ENCODE peak calls at places on chromosomes 2 and 18, in nine cellular contexts. E is IMR-90; G is CD4-positive, alpha-beta T cell; P is glutamatergic neuron; S is endothelial cell of umbilical vein; B is HepG2; K is type B pancreatic cell; N is mucosa of descending colon; W is bronchial epithelial cell. X is an unnamed sample.

GRCh38 chr2:214019973-214020345 is 390.9 kb upstream of the VWC2L start:
- DNase-seq in W (no peak), N (no peak), K (no peak), P (no peak), B (no peak), E (no peak), G (no peak), S (no peak), X (no peak)

GRCh38 chr2:53486185-53486584 is 281.4 kb upstream of the CHAC2 start:
- DNase-seq in P (no peak), G (no peak), N (no peak), S (no peak), K (no peak), E (no peak), W (no peak), B (no peak), X (no peak)

GRCh38 chr2:63287961-63288360 is 237.3 kb downstream of the OTX1 start:
- DNase-seq in G (no peak), N (no peak), P (no peak), K (no peak), B (no peak), E (no peak), W (no peak), S (no peak), X (no peak)

GRCh38 chr2:241636983-241637232 is at the start of gene THAP4:
- DNase-seq in E (no peak), S (no peak), W (no peak), K (no peak), G (no peak), B (no peak), N (no peak), P (peak), X (peak)

GRCh38 chr2:189412330-189412953 is 28.8 kb upstream of the WDR75 start:
- DNase-seq in W (peak), G (peak), B (peak), E (peak), K (no peak), P (peak), S (peak), N (peak), X (peak)

GRCh38 chr18:6170604-6171003 is 244.1 kb downstream of the L3MBTL4 start:
- DNase-seq in N (no peak), K (no peak), E (no peak), W (no peak), G (no peak), S (no peak), B (no peak), P (no peak), X (no peak)

GRCh38 chr2:159118115-159118858 is 149.8 kb downstream of the TANC1 start:
- DNase-seq in W (peak), P (peak), N (peak), B (peak), K (peak), E (peak), S (peak), G (peak), X (peak)

GRCh38 chr2:48428449-48428848 is 101.5 kb upstream of the STON1 start:
- DNase-seq in K (no peak), B (no peak), P (no peak), S (no peak), W (no peak), N (no peak), G (no peak), E (no peak), X (no peak)

GRCh38 chr2:54614815-54615214 is 108.6 kb upstream of the EML6 start:
- DNase-seq in W (no peak), P (no peak), N (no peak), K (no peak), G (no peak), B (no peak), S (no peak), E (no peak), X (no peak)

GRCh38 chr2:24399434-24400206 is 39.3 kb upstream of the ITSN2 start:
- DNase-seq in B (peak), G (no peak), K (no peak), P (no peak), W (no peak), E (no peak), S (no peak), N (no peak), X (no peak)

GRCh38 chr2:31231571-31232287 is 2.2 kb upstream of the EHD3 start:
- DNase-seq in S (no peak), B (no peak), G (no peak), K (peak), E (no peak), W (no peak), P (no peak), N (no peak), X (no peak)

GRCh38 chr2:103809946-103810345 is 1044.0 kb upstream of the POU3F3 start:
- DNase-seq in B (no peak), K (no peak), N (no peak), E (no peak), S (no peak), G (no peak), P (no peak), W (peak), X (no peak)

GRCh38 chr2:103810875-103811274 is 1043.0 kb upstream of the POU3F3 start:
- DNase-seq in K (no peak), P (no peak), N (no peak), B (no peak), S (no peak), G (no peak), E (no peak), W (no peak), X (no peak)

GRCh38 chr2:103805746-103806145 is 1043.9 kb downstream of the TMEM182 start:
- DNase-seq in K (no peak), S (no peak), N (no peak), B (no peak), G (no peak), W (peak), P (no peak), E (no peak), X (no peak)

GRCh38 chr2:103809390-103809789 is 1044.5 kb upstream of the POU3F3 start:
- DNase-seq in W (no peak), K (no peak), G (no peak), E (no peak), N (no peak), B (no peak), P (no peak), S (no peak), X (no peak)

DNA sequence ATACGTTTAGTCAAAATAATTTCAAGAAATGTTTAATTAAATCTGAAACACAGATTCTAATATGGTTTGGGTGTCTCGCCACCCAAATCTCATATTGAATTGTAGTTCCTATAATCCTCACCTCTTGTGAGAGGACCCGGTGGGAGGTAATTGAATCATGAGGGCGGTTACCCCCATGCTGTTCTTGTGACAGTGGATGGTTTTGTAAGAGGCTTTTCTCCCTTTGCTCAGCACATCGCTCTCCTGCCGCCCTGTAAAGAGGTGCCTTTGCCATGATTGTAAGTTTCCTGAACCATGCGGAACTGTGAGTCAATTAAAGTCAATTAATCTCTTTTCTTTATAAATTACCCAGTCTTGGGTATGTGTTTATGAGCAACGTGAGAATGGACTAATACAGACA is 1045.1 kb upstream of the POU3F3 start:
- DNase-seq in N (no peak), P (no peak), E (no peak), S (no peak), K (no peak), W (no peak), G (no peak), B (no peak), X (no peak)
- TF ChIP-seq CTCF in N (no peak), P (no peak), E (no peak), S (no peak), K (no peak), W (no peak), G (no peak), B (no peak), X (no peak)

DNA sequence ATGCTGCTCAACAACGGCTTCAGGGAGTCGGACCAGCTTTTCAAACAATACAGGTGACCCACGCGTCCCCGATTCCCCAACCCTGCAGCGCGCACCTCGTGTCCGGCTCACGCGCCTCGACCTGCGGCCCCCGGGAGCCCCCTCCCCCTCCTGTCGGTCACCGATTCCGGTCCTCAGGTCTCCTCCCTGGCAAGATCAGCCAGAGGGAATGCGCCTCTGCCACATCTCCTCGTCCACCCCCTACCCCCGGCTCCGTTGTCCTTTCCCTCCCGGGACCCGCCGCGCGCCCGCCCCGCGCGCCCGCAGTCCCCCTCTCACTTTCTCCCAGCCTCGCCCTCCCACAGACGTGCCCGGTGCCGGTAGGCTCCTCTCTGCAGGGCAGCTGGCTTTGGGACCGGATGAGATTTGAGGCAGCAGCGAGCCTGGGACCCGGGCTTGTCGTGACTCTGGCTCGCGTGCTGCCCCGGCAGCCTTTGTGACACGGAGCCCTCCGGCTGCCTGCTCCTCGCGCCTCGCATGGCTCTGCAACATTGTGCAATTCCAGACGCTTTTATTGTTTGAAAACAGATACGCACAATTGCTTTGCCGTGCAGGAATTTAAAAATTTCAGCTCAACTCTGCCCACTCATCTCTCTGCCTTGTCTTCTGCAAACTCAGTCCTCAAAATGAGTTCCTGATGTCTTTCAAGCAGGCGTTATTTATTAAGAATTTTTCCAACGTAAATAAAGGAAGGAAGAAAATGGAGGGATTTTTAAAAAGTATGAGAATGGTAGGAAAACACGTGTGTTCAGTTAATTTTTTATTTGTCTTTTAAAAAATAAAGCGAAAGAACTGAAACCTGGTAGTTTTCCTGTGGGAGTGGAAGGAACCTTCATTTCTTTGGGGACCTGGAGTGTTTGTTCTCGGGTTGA is 687 bp downstream of the TTC39C start:
- DNase-seq in K (peak), B (peak), N (peak), G (peak), S (peak), E (peak), P (peak), W (no peak), X (no peak)
- TF ChIP-seq CTCF in K (no peak), B (no peak), N (no peak), G (no peak), S (peak), E (no peak), P (no peak), W (no peak), X (no peak)

DNA sequence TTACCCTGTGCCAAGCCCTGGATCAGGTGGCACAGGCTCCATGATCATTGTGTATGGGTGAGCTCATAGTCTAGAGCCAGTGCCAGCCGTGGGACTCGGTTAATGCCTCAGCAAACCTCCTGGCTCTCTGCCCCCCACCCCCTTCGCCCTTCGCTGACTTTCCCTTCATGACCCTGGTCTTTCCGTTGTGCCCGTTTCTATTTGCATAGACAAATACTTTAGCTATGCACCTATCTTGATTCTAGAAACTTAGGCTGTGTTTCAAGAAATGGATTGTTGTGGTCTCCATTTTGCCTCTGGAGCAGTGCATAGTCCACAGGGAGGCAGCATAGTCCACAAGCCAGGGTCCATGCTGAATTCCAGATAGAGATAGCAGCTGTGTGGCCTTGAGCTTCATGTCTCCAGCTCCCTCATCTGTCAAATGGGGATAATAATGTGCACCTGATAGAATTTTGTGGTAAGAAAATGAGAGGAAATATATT is 44.8 kb upstream of the KDM3A start:
- DNase-seq in K (no peak), W (peak), B (peak), E (peak), S (peak), P (no peak), N (peak), G (no peak), X (no peak)
- TF ChIP-seq CTCF in K (peak), W (peak), B (peak), E (peak), S (peak), P (no peak), N (no peak), G (no peak), X (no peak)

GRCh38 chr18:11040823-11041712 is 108.3 kb downstream of the PIEZO2 start:
- DNase-seq in P (peak), B (peak), K (no peak), W (peak), N (peak), E (peak), S (peak), G (no peak), X (peak)
- TF ChIP-seq CTCF in P (peak), B (peak), K (peak), W (peak), N (no peak), E (peak), S (peak), G (peak), X (peak)

GRCh38 chr2:85724731-85725181 is 29.0 kb upstream of the ATOH8 start:
- DNase-seq in K (no peak), S (no peak), P (peak), N (no peak), B (no peak), E (no peak), W (no peak), G (no peak), X (no peak)
- TF ChIP-seq CTCF in K (no peak), S (no peak), P (no peak), N (no peak), B (no peak), E (no peak), W (no peak), G (no peak), X (no peak)

GRCh38 chr2:216416571-216417307 is 4.5 kb downstream of the SMARCAL1 start:
- DNase-seq in W (no peak), B (no peak), K (no peak), G (no peak), N (no peak), E (no peak), S (no peak), P (no peak), X (no peak)
- TF ChIP-seq CTCF in W (no peak), B (no peak), K (no peak), G (no peak), N (no peak), E (no peak), S (no peak), P (no peak), X (no peak)

GRCh38 chr18:12857991-12858544 is 26.0 kb downstream of the PTPN2 start:
- DNase-seq in S (no peak), P (no peak), W (peak), N (no peak), G (no peak), B (no peak), K (no peak), E (no peak), X (no peak)

GRCh38 chr18:12860530-12860929 is 23.5 kb downstream of the PTPN2 start:
- DNase-seq in N (no peak), G (no peak), K (no peak), B (no peak), W (no peak), E (no peak), S (no peak), P (no peak), X (no peak)

GRCh38 chr18:12855886-12856285 is 28.2 kb downstream of the PTPN2 start:
- DNase-seq in W (peak), G (no peak), B (no peak), K (no peak), P (no peak), S (no peak), E (no peak), N (no peak), X (no peak)

GRCh38 chr18:12858961-12859360 is 25.1 kb downstream of the PTPN2 start:
- DNase-seq in K (no peak), S (peak), B (no peak), E (no peak), G (no peak), P (no peak), N (no peak), W (no peak), X (no peak)

DNA sequence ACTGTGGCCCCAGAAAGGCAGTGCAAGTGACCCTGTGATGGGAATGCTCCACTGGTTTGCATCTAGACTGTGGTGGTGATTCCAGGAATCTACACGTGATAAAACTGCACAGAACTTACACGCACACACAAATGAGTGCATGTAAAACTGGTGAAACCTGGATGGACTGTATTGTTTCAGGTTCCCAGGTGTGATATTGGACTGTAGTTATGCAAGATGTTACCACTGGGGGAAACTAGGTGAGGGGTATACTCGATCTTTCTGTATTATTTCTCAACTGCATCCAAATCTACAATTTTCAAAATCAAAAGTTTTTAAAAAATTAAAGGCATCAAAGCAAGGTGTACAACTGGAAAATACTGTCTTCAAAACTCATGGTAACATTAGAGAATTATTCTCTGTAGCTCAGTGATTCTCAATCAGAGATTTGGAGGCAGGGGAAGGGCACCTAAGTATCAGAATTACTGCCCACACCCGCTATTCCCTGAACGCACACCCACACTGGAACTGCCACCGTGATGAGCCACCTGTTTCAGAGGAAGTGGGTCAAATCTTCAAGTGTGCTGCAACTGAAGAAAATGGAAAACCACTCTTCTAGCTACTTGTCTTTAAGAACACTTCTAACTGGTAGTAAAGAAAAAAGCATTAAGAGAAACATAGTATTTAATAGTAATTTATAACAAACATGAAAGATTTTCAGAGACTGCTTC is 26.7 kb downstream of the PTPN2 start:
- DNase-seq in E (no peak), N (no peak), G (no peak), W (no peak), S (no peak), P (no peak), K (no peak), B (no peak), X (no peak)
- TF ChIP-seq CTCF in E (no peak), N (no peak), G (no peak), W (no peak), S (no peak), P (no peak), K (no peak), B (no peak), X (no peak)

DNA sequence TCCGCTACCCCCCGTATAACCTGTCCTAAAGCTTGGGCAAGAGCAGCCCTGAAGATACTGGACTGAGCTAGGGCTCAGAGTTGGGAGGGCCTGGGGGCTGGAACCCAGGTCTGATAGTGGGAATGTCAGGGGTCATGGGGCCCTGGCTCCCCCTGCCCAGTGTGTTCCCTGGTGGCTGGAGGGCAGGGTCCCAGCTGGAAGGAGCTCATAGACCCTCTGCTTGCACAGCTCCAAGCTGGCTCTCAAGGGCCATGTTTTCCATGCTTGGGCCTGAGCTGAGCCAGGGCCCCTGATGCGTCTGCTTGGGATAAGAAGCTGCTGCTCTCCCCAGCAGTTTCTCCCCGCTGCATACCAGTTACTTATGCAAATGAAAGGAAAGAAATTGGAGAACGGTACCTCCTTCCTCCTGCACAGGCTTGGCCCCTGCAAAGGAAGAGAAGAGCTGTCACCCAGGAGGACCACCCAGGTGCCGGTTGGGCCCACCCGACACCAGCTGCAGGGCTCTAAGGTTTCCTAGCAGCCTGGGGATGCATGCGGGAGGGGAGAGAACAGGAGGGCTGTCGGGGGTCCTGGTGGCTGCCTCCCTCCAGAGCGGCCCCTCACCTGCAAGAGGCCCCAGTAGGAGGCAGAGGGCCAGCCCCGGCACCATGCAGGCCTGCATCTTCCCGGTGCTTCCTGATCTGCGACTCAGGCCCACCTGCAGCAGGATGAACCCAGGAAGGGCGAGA is 628 bp downstream of the OTOS start:
- DNase-seq in K (peak), S (no peak), E (no peak), W (no peak), G (no peak), B (no peak), N (no peak), P (no peak), X (no peak)
- TF ChIP-seq CTCF in K (no peak), S (no peak), E (no peak), W (no peak), G (no peak), B (no peak), N (no peak), P (no peak), X (no peak)

DNA sequence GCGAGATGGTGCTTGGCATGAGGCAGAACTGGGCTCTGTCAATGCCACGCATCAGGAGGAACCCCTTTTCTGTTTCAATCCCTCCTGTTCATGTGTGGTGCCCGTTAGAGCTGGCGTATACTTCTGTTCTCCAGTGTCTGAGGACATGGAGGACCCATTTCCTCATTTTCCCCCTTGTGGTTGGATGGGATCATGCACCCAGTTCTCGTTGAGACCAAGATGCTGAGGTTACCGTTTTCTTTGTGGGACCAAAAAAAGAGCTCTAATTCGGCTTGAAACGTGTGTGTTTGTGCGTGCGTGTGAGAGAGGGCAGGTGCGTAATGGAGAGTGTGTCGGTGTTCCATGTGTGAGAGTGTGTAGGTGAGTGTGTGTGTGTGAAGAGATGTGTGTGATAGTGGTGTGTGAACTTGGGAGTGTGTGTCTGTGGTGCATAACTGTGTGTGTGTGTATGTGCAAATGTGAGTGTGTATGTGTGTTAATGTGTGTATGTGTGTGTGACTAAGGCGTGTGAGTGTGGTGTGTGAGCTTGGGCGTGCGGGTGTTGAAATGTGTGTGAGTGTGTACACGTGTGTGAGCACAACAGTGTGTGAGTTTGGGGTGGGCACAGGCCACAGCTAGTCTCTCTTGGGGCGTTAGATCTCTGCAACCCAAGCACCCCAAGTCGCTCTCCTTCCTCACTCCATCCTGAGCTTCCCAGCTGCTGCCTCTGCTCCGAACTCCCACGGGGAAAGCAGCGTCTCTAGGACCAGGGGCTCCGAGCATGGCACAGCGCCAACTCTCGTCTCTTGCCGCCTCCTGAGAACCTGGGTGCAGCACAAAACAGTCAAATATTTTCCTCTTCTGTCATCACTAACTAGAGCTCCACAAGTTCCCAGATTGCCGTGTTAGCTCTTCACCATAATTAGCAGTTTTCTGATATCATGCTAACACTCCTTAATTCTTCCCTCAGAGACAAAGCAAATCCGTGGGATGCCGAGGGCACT is 75.8 kb downstream of the LONRF2 start:
- DNase-seq in W (peak), P (no peak), G (no peak), N (peak), B (peak), E (no peak), S (peak), K (no peak), X (no peak)
- TF ChIP-seq CTCF in W (peak), P (peak), G (peak), N (no peak), B (peak), E (peak), S (peak), K (peak), X (peak)